ENCODE peak calls at places on chromosome 13, in eight cellular contexts. R, A, X, C, G, Q, J and Y are unnamed samples.

GRCh38 chr13:31719214-31719613 is 20.1 kb upstream of the RXFP2 start:
- ATAC-seq in R (no peak), A (no peak), X (no peak), C (no peak), G (no peak), Q (no peak), J (no peak), Y (no peak)

GRCh38 chr13:41802684-41803554 is 158.0 kb downstream of the VWA8 start:
- ATAC-seq in R (no peak), A (no peak), X (no peak), C (no peak), G (no peak), Q (no peak), J (no peak), Y (no peak)

GRCh38 chr13:35723061-35723461 is 246.6 kb upstream of the MAB21L1 start:
- ATAC-seq in R (peak), A (peak), X (no peak), C (no peak), G (no peak), Q (no peak), J (no peak), Y (peak)

GRCh38 chr13:57123660-57124059 is 17.1 kb upstream of the PRR20A start:
- ATAC-seq in R (peak), A (peak), X (no peak), C (no peak), G (no peak), Q (no peak), J (no peak), Y (peak)

GRCh38 chr13:105642511-105642958 is 892.9 kb downstream of the EFNB2 start:
- ATAC-seq in R (no peak), A (no peak), X (peak), C (no peak), G (no peak), Q (no peak), J (no peak), Y (no peak)

GRCh38 chr13:76440568-76440967 is 445.6 kb downstream of the KCTD12 start:
- ATAC-seq in R (no peak), A (no peak), X (no peak), C (no peak), G (no peak), Q (peak), J (no peak), Y (no peak)

GRCh38 chr13:95793018-95793555 is 116.1 kb downstream of the DNAJC3 start:
- ATAC-seq in R (no peak), A (no peak), X (no peak), C (no peak), G (no peak), Q (no peak), J (no peak), Y (no peak)

GRCh38 chr13:21817878-21818277 is 147.0 kb downstream of the FGF9 start:
- ATAC-seq in R (no peak), A (no peak), X (no peak), C (no peak), G (no peak), Q (no peak), J (no peak), Y (no peak)

GRCh38 chr13:57418067-57418677 is 213.4 kb upstream of the PCDH17 start:
- ATAC-seq in R (no peak), A (no peak), X (no peak), C (no peak), G (no peak), Q (peak), J (no peak), Y (no peak)

GRCh38 chr13:100461309-100462035 is 127.1 kb downstream of the GGACT start:
- ATAC-seq in R (no peak), A (no peak), X (no peak), C (no peak), G (no peak), Q (no peak), J (no peak), Y (no peak)

GRCh38 chr13:99339736-99340392 is 32.7 kb upstream of the GPR183 start:
- ATAC-seq in R (no peak), A (no peak), X (no peak), C (peak), G (no peak), Q (no peak), J (peak), Y (no peak)

GRCh38 chr13:70125693-70126092 is 17.4 kb upstream of the KLHL1 start:
- ATAC-seq in R (no peak), A (no peak), X (no peak), C (no peak), G (no peak), Q (no peak), J (no peak), Y (no peak)

GRCh38 chr13:40191186-40191980 is 475.1 kb downstream of the FOXO1 start:
- ATAC-seq in R (no peak), A (no peak), X (no peak), C (no peak), G (no peak), Q (no peak), J (peak), Y (no peak)

GRCh38 chr13:43516401-43516826 is 270.4 kb downstream of the ENOX1 start:
- ATAC-seq in R (peak), A (peak), X (no peak), C (no peak), G (no peak), Q (no peak), J (peak), Y (peak)

GRCh38 chr13:79995334-79995733 is 345.6 kb downstream of the SPRY2 start:
- ATAC-seq in R (no peak), A (no peak), X (no peak), C (no peak), G (no peak), Q (no peak), J (no peak), Y (no peak)

GRCh38 chr13:80783926-80784325 is 443.0 kb upstream of the SPRY2 start:
- ATAC-seq in R (peak), A (no peak), X (no peak), C (no peak), G (no peak), Q (peak), J (no peak), Y (no peak)

GRCh38 chr13:86403213-86403612 is 604.0 kb upstream of the SLITRK6 start:
- ATAC-seq in R (peak), A (no peak), X (no peak), C (no peak), G (no peak), Q (no peak), J (no peak), Y (no peak)

GRCh38 chr13:111844222-111844671 is 222.7 kb upstream of the SOX1 start:
- ATAC-seq in R (no peak), A (no peak), X (no peak), C (no peak), G (no peak), Q (no peak), J (no peak), Y (no peak)

GRCh38 chr13:40148742-40149141 is 493.3 kb downstream of the COG6 start:
- ATAC-seq in R (no peak), A (no peak), X (no peak), C (no peak), G (no peak), Q (no peak), J (no peak), Y (no peak)

GRCh38 chr13:62302341-62302740 is 886.7 kb upstream of the PCDH20 start:
- ATAC-seq in R (no peak), A (no peak), X (no peak), C (no peak), G (no peak), Q (no peak), J (no peak), Y (no peak)

GRCh38 chr13:61146158-61146557 is 269.5 kb downstream of the PCDH20 start:
- ATAC-seq in R (no peak), A (no peak), X (no peak), C (no peak), G (no peak), Q (no peak), J (no peak), Y (no peak)

GRCh38 chr13:72453161-72453560 is 274.3 kb downstream of the MZT1 start:
- ATAC-seq in R (no peak), A (no peak), X (no peak), C (no peak), G (no peak), Q (no peak), J (no peak), Y (no peak)

GRCh38 chr13:41383400-41383799 is 72.3 kb downstream of the NAA16 start:
- ATAC-seq in R (peak), A (no peak), X (no peak), C (no peak), G (no peak), Q (no peak), J (no peak), Y (no peak)

GRCh38 chr13:78602561-78603239 is 652 bp downstream of the POU4F1 start:
- ATAC-seq in R (no peak), A (no peak), X (peak), C (peak), G (peak), Q (peak), J (no peak), Y (peak)

GRCh38 chr13:99347911-99348451 is 40.8 kb upstream of the GPR183 start:
- ATAC-seq in R (no peak), A (peak), X (no peak), C (no peak), G (no peak), Q (peak), J (no peak), Y (no peak)

GRCh38 chr13:32723987-32724386 is 137.7 kb downstream of the PDS5B start:
- ATAC-seq in R (no peak), A (no peak), X (no peak), C (no peak), G (no peak), Q (no peak), J (no peak), Y (no peak)

GRCh38 chr13:22463089-22463488 is 717.7 kb upstream of the SGCG start:
- ATAC-seq in R (no peak), A (no peak), X (no peak), C (no peak), G (no peak), Q (no peak), J (no peak), Y (no peak)

GRCh38 chr13:95698047-95698749 is 21.3 kb downstream of the DNAJC3 start:
- ATAC-seq in R (peak), A (peak), X (no peak), C (peak), G (peak), Q (peak), J (peak), Y (no peak)

GRCh38 chr13:27977476-27978300 is 8.6 kb upstream of the CDX2 start:
- ATAC-seq in R (no peak), A (no peak), X (peak), C (no peak), G (peak), Q (no peak), J (no peak), Y (no peak)
- H3K4me3 ChIP-seq in R (peak), A (no peak), X (peak), C (no peak), G (no peak), Q (no peak), J (no peak), Y (peak)

DNA sequence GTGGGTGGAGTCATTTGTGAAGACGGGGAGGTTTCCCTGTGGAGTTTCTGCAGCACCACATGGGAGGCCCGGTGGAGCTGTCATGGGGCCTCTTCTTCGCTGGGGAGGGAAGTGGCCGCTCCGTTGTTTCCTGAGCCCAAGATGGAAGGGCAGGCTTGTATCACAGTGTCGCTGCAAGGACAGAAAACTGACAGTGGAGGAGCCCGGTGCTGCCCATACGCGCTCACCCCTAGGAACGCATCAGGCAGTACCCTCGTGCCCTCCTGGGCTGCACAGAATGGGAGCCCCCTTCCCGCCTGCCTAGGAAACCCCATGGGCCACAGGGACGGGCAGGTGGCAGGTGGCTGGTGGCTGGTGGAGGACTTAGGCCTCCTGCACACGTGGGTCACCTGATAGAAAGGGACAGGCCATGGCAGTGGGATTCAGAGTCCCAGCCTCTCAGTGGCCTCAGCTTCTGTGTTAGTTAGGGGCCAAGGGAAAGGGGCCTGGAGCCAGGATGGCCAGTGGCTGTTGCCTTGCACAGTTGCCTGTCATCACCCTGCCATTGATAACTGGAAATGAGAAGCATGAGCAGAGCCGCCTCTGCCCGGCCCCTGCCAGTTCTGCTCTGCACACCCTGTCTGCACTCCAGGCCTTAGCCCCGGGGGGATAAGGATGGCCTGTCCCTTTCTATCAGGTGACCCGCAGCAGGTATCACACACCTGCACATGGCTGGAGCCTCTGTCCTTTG is 7.6 kb downstream of the COL4A2 start:
- ATAC-seq in R (peak), A (no peak), X (no peak), C (no peak), G (no peak), Q (no peak), J (no peak), Y (no peak)
- TF ChIP-seq POLR2A in R (no peak), A (no peak), X (no peak), C (no peak), G (no peak), Q (no peak), J (no peak), Y (no peak)

GRCh38 chr13:37072024-37072423 is 12.5 kb upstream of the SUPT20H start:
- ATAC-seq in R (no peak), A (no peak), X (no peak), C (no peak), G (no peak), Q (no peak), J (no peak), Y (no peak)

GRCh38 chr13:37076818-37077217 is 17.3 kb upstream of the SUPT20H start:
- ATAC-seq in R (no peak), A (no peak), X (no peak), C (no peak), G (no peak), Q (no peak), J (no peak), Y (no peak)

GRCh38 chr13:37070956-37071355 is 11.5 kb upstream of the SUPT20H start:
- ATAC-seq in R (no peak), A (no peak), X (no peak), C (no peak), G (no peak), Q (no peak), J (no peak), Y (no peak)

GRCh38 chr13:37075164-37075563 is 15.7 kb upstream of the SUPT20H start:
- ATAC-seq in R (no peak), A (no peak), X (no peak), C (no peak), G (no peak), Q (no peak), J (no peak), Y (no peak)

GRCh38 chr13:37074703-37075102 is 15.2 kb upstream of the SUPT20H start:
- ATAC-seq in R (peak), A (no peak), X (no peak), C (peak), G (no peak), Q (peak), J (no peak), Y (no peak)
- TF ChIP-seq CTCF in R (peak), A (peak), X (peak), C (no peak), G (peak), Q (peak), J (peak), Y (peak)

DNA sequence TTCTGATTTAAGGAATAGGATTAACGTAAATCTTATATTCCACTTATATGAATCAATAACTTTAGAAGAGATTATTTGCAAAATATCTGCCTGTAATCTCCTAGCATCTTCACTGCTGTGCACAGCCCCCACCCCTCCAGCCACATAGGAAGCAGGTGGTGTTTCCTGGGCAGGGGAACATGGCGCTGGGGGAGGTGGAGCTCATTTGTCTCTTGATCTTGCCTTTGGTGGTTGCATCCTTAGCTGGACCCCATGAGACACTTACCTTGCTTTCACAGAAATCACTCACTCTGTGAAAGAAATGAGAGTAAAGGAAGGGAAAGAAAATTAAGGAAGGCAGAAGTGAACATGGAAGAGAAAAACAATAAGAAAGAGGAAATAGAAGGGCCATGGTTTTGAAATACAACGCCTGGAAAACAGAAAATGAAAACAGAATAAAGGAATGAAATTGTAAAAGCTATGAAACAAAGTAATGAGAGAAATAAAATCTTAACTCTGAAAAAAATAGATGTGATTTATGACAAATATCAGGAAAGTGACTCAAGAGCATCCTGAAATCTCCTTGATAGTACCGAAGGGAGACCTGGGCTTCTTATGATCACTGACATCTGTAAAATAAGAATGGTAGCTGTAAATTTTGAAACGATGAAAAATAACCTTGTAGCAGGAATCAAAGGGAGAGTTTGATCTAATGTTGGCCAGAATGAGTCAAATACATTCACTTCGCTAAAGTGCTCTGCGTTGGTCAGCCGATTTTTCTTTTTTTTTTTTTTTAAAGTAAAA is 17.2 kb upstream of the RNASEH2B start:
- ATAC-seq in R (no peak), A (no peak), X (no peak), C (no peak), G (no peak), Q (peak), J (no peak), Y (no peak)
- H3K4me3 ChIP-seq in R (no peak), A (no peak), X (no peak), C (no peak), G (no peak), Q (peak), J (no peak), Y (no peak)

DNA sequence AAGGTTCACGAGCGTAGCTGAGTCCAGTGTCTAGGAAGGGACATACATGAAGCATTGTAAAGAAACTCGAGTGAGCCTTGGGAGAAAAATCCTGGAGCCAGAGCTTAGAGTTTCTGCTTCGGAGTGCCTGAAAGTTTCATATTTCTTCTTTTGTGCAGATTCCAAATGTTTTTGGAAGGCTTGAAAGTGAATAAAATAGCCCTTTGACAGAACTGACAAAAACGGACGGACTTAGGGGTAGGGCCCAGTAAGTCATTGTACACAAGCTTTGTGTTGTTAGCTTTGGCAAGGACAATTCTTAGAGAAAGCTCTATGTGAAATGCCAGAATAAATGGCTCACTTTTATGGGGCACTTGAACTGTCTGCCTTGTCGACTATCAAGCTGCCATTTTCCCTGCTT is 2.7 kb downstream of the RNF113B start:
- ATAC-seq in R (no peak), A (no peak), X (no peak), C (no peak), G (no peak), Q (no peak), J (no peak), Y (no peak)
- TF ChIP-seq POLR2A in R (no peak), A (no peak), X (no peak), C (no peak), G (no peak), Q (no peak), J (no peak), Y (no peak)

DNA sequence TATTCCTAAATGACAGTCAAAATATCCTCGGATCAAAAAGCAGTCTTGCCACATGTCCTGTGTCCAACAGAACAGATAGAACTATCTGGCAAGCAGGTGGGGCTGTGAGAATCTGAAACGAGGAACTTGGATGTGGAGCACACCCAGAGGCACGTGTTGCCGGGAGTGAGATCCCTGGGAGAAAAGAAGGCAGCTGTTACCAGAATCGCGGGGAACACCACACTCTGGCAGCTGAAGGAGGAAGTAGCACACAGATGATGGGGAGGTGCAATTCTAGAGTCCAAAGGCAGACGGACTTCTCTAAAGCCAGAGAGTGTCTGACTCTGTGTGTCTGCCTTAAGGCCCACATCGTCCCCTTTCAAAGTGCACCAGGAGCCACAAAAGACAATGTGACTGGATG is 22.3 kb downstream of the SLC7A1 start:
- ATAC-seq in R (peak), A (peak), X (peak), C (peak), G (peak), Q (peak), J (peak), Y (peak)
- TF ChIP-seq CTCF in R (no peak), A (no peak), X (no peak), C (no peak), G (no peak), Q (no peak), J (no peak), Y (no peak)